ENCODE peak calls at places on chromosomes 3 and 15, in four cellular contexts. W is mesenchymal stem cell, D is MM.1S, A is SK-N-SH. Z is an unnamed sample. For H3K9me3 and H3K4me1, the result is how much of the 10 kb centered on the place peaks cover.

GRCh38 chr3:126917232-126917804 is 65.6 kb upstream of the PLXNA1 start:
- DNase-seq in W (no peak), D (peak), A (no peak), Z (no peak)

GRCh38 chr3:127002195-127003174 is 19.6 kb downstream of the PLXNA1 start:
- DNase-seq in W (peak), D (no peak), A (peak), Z (no peak)

GRCh38 chr3:13122101-13123055 is 49.1 kb upstream of the IQSEC1 start:
- DNase-seq in W (no peak), D (no peak), A (no peak), Z (no peak)

GRCh38 chr3:127373701-127374625 is 86.1 kb upstream of the PRR20G start:
- DNase-seq in W (no peak), D (no peak), A (no peak), Z (no peak)

GRCh38 chr3:177378168-177378567 is 180.9 kb upstream of the TBL1XR1 start:
- DNase-seq in W (no peak), D (peak), A (no peak), Z (no peak)

GRCh38 chr3:126035362-126036050 is 48.4 kb downstream of the SLC41A3 start:
- DNase-seq in W (no peak), D (no peak), A (no peak), Z (no peak)

GRCh38 chr15:93987068-93987467 is 244.3 kb upstream of the MCTP2 start:
- DNase-seq in W (no peak), D (peak), A (no peak), Z (no peak)

GRCh38 chr15:56774356-56774755 is 41.0 kb upstream of the ZNF280D start:
- DNase-seq in W (no peak), D (no peak), A (no peak), Z (no peak)

GRCh38 chr15:77143191-77143590 is 72.3 kb upstream of the TSPAN3 start:
- DNase-seq in W (no peak), D (no peak), A (no peak), Z (no peak)

GRCh38 chr15:77145370-77145769 is 74.5 kb upstream of the TSPAN3 start:
- DNase-seq in W (peak), D (no peak), A (no peak), Z (no peak)

GRCh38 chr15:77144028-77144427 is 73.1 kb upstream of the TSPAN3 start:
- DNase-seq in W (peak), D (no peak), A (no peak), Z (no peak)

GRCh38 chr15:77143606-77144005 is 72.7 kb upstream of the TSPAN3 start:
- DNase-seq in W (peak), D (no peak), A (no peak), Z (no peak)

DNA sequence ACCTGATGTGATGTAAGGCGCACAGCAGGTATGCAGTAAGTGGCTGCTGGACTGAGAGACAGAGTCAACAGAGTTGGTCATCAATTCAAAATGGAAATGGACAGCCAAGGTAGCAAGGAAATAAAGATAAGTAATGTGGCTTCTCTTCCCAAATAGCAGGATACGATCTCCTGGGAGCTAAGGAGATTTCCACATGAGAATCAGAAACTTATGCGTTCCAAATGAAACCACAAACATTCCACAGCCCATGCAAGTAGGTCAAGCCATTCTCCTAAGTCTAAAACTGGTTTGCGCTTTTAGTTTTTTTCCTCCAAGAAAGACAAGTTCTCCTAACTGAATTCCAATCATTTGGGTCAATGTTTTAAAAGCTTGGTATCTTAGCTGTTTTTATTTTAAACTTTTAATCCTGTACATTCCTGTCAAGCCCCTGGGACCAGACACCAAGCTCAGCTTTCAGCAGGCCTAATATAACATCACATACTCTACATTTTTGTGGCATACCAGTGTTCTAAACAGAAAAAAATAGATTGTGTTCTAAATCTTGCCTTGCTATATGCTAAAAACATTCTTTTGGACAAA is 73.7 kb upstream of the TSPAN3 start:
- DNase-seq in W (peak), D (no peak), A (no peak), Z (no peak)
- H3K9ac ChIP-seq in W (peak), D (no peak), A (peak), Z (no peak)

DNA sequence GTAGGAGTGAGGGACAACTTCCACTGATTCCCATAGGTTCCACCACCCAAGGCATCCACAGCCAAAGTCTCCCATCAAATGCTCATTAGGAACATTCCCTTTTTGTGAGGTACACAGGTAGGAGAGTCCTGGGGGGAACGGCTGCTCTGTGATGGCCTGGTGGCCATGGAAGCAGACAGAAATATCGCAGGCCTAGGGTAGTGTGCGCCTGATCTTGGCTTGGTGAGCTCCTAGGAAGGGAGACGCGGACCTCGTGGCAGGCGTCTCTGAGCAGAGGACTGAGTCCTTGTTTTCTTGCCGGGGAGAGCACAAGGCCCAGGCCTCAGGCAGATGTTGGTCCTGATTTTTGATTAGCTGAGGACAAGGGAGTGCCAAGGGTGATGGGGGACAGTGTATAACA is 99.5 kb downstream of the SNRPN start:
- DNase-seq in W (no peak), D (no peak), A (no peak), Z (no peak)
- H3K9me3 ChIP-seq in W (half or more), D (under half), A (under half), Z (half or more)

GRCh38 chr3:46542344-46542743 is 23.8 kb downstream of the LRRC2 start:
- DNase-seq in W (peak), D (no peak), A (no peak), Z (no peak)
- H3K4me1 ChIP-seq in W (under half), D (half or more), A (under half), Z (under half)

GRCh38 chr15:74780523-74780982 is 1.3 kb upstream of the CSK start:
- DNase-seq in W (no peak), D (no peak), A (no peak), Z (no peak)
- H3K9ac ChIP-seq in W (peak), D (peak), A (no peak), Z (no peak)

Z was measured in keratinocyte.